ENCODE peak calls at places on chromosomes 3 and 15, in five cellular contexts. D is astrocyte of the spinal cord, H is WTC11, I is psoas muscle, X is upper lobe of right lung. L is an unnamed sample.

GRCh38 chr3:51955175-51955892 is at the start of gene GPR62:
- DNase-seq in D (no peak), I (peak), X (peak), H (no peak), L (no peak)

GRCh38 chr15:49815937-49816336 is 195.1 kb downstream of the DTWD1 start:
- DNase-seq in D (peak), H (no peak), X (no peak), I (no peak), L (no peak)

GRCh38 chr15:66169023-66169422 is 84.5 kb downstream of the MEGF11 start:
- DNase-seq in I (no peak), D (no peak), H (no peak), X (no peak), L (peak)

GRCh38 chr3:126026761-126027160 is 57.2 kb downstream of the SLC41A3 start:
- DNase-seq in X (peak), I (no peak), D (no peak), H (no peak), L (no peak)

GRCh38 chr3:183576487-183577107 is 21.1 kb upstream of the KLHL6 start:
- DNase-seq in H (no peak), I (no peak), X (no peak), D (peak), L (peak)

GRCh38 chr3:180138871-180139270 is 102.1 kb upstream of the PEX5L start:
- DNase-seq in X (no peak), H (no peak), D (no peak), I (no peak), L (no peak)

GRCh38 chr3:110314512-110315114 is 757.0 kb upstream of the NECTIN3 start:
- DNase-seq in I (no peak), X (no peak), D (peak), H (peak), L (peak)

GRCh38 chr3:112092439-112093179 is 6.4 kb downstream of the C3orf52 start:
- DNase-seq in X (no peak), H (no peak), D (peak), I (no peak), L (no peak)

GRCh38 chr3:66819993-66820501 is 178.1 kb upstream of the KBTBD8 start:
- DNase-seq in I (no peak), H (no peak), D (no peak), X (no peak), L (no peak)

GRCh38 chr3:7204848-7205156 is 343.9 kb downstream of the GRM7 start:
- DNase-seq in X (no peak), I (no peak), D (no peak), H (no peak), L (no peak)

GRCh38 chr15:65924004-65924403 is 54.7 kb downstream of the RAB11A start:
- DNase-seq in X (no peak), I (no peak), D (no peak), H (no peak), L (no peak)

GRCh38 chr3:68919000-68919399 is 13.3 kb downstream of the TAFA4 start:
- DNase-seq in I (no peak), X (no peak), H (peak), D (peak), L (no peak)

GRCh38 chr3:69189487-69189886 is 67.1 kb upstream of the LMOD3 start:
- DNase-seq in I (no peak), H (no peak), X (no peak), D (no peak), L (no peak)

GRCh38 chr15:72855791-72856190 is 72.2 kb upstream of the ADPGK start:
- DNase-seq in H (no peak), X (no peak), D (no peak), I (no peak), L (no peak)

GRCh38 chr15:36501063-36501678 is 78.3 kb upstream of the CDIN1 start:
- DNase-seq in D (peak), I (no peak), H (peak), X (no peak), L (no peak)

GRCh38 chr15:66831801-66832390 is 129.9 kb downstream of the SMAD6 start:
- DNase-seq in D (no peak), X (peak), I (no peak), H (no peak), L (no peak)

GRCh38 chr3:117355566-117355965 is 646.0 kb downstream of the TUSC7 start:
- DNase-seq in I (no peak), D (no peak), H (peak), X (no peak), L (peak)

DNA sequence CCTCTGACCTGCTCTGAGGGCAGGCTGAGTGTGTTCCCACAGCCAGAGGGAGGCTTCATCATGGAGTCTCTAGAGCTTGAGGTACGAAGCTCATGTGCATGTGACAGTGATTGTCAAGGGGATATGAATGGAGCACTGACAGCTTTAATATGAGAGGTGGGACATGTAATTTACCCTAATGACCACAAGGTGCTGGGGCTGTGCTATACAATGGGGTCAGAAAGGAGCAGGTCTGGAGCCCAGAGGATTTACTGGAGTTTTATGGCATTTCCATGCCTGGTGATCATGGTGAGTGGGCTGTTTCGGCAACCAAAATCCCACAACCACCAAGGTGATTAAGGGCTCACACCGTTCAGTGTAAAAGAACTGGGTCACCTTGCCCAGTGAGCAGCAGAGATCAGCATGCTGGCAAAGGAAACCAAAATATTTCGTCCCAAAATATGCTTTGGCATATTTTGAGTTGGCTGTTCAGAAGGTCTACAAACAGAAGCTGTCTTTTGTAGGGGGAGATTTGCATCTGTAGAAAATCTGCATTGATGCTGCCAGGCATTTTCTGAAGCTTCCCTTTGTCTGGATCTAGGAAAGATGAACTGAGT is 40.1 kb upstream of the RASGRF1 start:
- DNase-seq in D (no peak), X (no peak), H (no peak), I (no peak), L (no peak)
- TF ChIP-seq CTCF in D (no peak), X (no peak), H (peak), I (no peak), L (peak)

DNA sequence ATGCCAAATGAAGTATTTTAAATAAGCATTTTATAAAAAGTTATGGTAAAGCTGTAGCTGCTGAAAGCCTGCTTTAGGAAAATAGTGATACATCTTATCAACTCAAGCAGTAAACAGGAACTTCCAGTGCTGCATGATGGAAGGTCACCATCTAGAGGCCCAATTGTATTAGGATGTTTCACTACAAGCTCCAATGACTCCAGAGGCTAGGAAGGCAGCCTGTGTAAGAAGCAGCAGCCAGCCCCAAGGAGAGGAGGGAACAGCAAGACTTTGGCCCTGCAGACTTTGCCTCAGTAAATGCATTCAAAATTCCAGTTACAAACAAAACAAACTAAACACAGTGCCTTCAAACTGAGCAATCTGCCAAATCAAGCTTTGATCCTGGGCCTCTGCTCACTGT is 32.1 kb downstream of the ILDR1 start:
- DNase-seq in H (no peak), D (no peak), I (no peak), X (no peak), L (no peak)
- TF ChIP-seq CTCF in H (no peak), D (no peak), I (no peak), X (no peak), L (no peak)

DNA sequence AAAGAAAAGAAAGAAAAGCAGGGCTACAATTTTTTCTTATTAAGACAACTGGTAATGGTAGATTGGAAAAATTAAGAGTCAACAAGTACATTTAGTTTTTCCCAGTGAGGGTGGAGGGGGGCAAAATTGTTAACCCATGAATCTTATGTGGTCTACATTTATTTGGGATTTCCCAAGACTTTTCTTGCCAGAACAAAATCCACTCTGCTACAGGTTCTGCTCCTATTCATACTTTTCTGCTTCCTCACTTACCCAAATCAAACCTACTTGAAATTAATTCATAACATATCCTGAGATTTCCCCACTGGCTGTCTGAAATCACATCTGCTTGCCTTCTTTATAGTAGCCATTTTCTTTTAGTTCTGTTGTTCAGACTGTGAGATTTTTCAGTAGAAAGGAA is 41.1 kb downstream of the VGLL3 start:
- DNase-seq in I (no peak), D (no peak), H (no peak), X (no peak), L (no peak)
- TF ChIP-seq CTCF in I (no peak), D (no peak), H (no peak), X (no peak), L (no peak)

GRCh38 chr15:28875461-28875965 is 10.3 kb upstream of the APBA2 start:
- DNase-seq in D (no peak), X (no peak), H (no peak), I (no peak), L (no peak)

GRCh38 chr15:28871168-28871567 is 14.6 kb upstream of the APBA2 start:
- DNase-seq in I (no peak), D (no peak), H (no peak), X (no peak), L (no peak)

GRCh38 chr15:28873006-28873405 is 12.8 kb upstream of the APBA2 start:
- DNase-seq in I (no peak), D (no peak), X (no peak), H (no peak), L (no peak)

GRCh38 chr15:28876131-28876844 is 9.5 kb upstream of the APBA2 start:
- DNase-seq in I (no peak), X (no peak), H (peak), D (no peak), L (no peak)

GRCh38 chr15:28873585-28874139 is 12.1 kb upstream of the APBA2 start:
- DNase-seq in D (no peak), H (no peak), I (no peak), X (no peak), L (no peak)
- TF ChIP-seq CTCF in D (no peak), H (no peak), I (no peak), X (no peak), L (no peak)

GRCh38 chr3:16444344-16444743 is 69.2 kb downstream of the RFTN1 start:
- DNase-seq in H (no peak), X (no peak), D (no peak), I (no peak), L (no peak)

GRCh38 chr3:16449369-16449768 is 64.1 kb downstream of the RFTN1 start:
- DNase-seq in I (no peak), H (no peak), D (no peak), X (no peak), L (no peak)

GRCh38 chr3:16447156-16447555 is 66.3 kb downstream of the RFTN1 start:
- DNase-seq in X (no peak), I (no peak), D (no peak), H (no peak), L (no peak)

GRCh38 chr3:16452265-16452664 is 61.2 kb downstream of the RFTN1 start:
- DNase-seq in X (no peak), H (no peak), D (peak), I (no peak), L (no peak)

GRCh38 chr3:16448691-16449090 is 64.8 kb downstream of the RFTN1 start:
- DNase-seq in I (peak), H (no peak), X (no peak), D (peak), L (no peak)
- TF ChIP-seq CTCF in I (no peak), H (no peak), X (no peak), D (no peak), L (no peak)

GRCh38 chr3:136753112-136753939 is 1.1 kb upstream of the STAG1 start:
- DNase-seq in X (no peak), I (no peak), H (no peak), D (no peak), L (no peak)
- TF ChIP-seq CTCF in X (no peak), I (no peak), H (no peak), D (no peak), L (no peak)

GRCh38 chr3:12830785-12831581 is 10.4 kb downstream of the RPL32 start:
- DNase-seq in I (no peak), D (no peak), H (no peak), X (peak), L (no peak)
- TF ChIP-seq CTCF in I (peak), D (peak), H (peak), X (no peak), L (peak)

DNA sequence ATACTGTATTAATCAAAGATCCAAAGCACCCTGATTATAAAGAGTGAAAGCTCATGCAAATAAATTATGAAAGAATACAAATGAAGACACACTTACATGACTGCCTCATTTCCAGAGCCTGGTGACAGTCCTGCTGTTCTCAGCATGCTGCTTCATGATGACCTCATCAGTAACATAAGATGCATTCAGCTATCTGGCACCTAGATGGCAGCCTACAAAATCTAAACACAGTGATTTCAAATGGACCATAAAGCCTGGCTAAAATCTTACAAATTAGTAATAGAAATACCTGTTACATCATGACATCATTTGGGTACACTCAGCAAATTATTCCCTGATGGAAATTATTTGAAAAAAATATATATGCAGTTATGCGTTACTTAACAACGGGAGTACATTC is 207.0 kb downstream of the EPHA3 start:
- DNase-seq in H (no peak), D (peak), X (no peak), I (no peak), L (peak)
- TF ChIP-seq CTCF in H (no peak), D (peak), X (no peak), I (no peak), L (no peak)

GRCh38 chr3:163951397-163951987 is 1126.8 kb downstream of the SI start:
- DNase-seq in I (no peak), X (no peak), D (peak), H (no peak), L (no peak)
- TF ChIP-seq CTCF in I (peak), X (peak), D (peak), H (peak), L (peak)

L was measured in glutamatergic neuron.